ENCODE peak calls at places on chromosomes 2 and 18, in ten cellular contexts. D, I, E, N, V, G, S, O, L and T are unnamed samples.

GRCh38 chr18:34001376-34001775 is 223.3 kb downstream of the NOL4 start:
- DNase-seq in S (no peak), L (no peak), I (no peak), O (no peak), N (no peak), E (no peak), V (no peak), G (no peak), D (no peak), T (no peak)

GRCh38 chr2:47309952-47310800 is 92.8 kb upstream of the MSH2 start:
- DNase-seq in L (no peak), O (peak; percentile 96), D (no peak), N (no peak), I (no peak), V (peak; percentile 57), E (no peak), G (no peak), S (no peak), T (peak; percentile 81)

GRCh38 chr2:58585233-58585632 is 344.1 kb upstream of the FANCL start:
- DNase-seq in L (no peak), O (no peak), I (no peak), S (no peak), E (no peak), G (no peak), N (no peak), V (no peak), D (no peak), T (no peak)

GRCh38 chr2:116787808-116788207 is 1026.7 kb upstream of the DDX18 start:
- DNase-seq in G (no peak), E (no peak), V (no peak), D (no peak), L (no peak), N (no peak), I (no peak), O (no peak), S (no peak), T (no peak)

GRCh38 chr18:6997802-6998201 is 119.8 kb downstream of the LAMA1 start:
- DNase-seq in V (no peak), I (no peak), E (no peak), G (no peak), D (no peak), S (no peak), L (no peak), N (no peak), O (no peak), T (peak; percentile 0)

GRCh38 chr2:46481541-46482193 is 2.3 kb downstream of the TMEM247 start:
- DNase-seq in G (no peak), S (no peak), I (no peak), N (no peak), D (no peak), O (no peak), V (no peak), E (peak; percentile 16), L (peak; percentile 78), T (peak; percentile 29)

GRCh38 chr2:10497797-10498251 is 49.7 kb upstream of the ODC1 start:
- DNase-seq in N (peak; percentile 89), O (no peak), S (no peak), L (no peak), V (no peak), G (peak; percentile 73), I (peak; percentile 30), D (peak; percentile 97), E (no peak), T (peak; percentile 94)

GRCh38 chr2:57450170-57450569 is 596.4 kb upstream of the VRK2 start:
- DNase-seq in D (no peak), G (no peak), V (no peak), S (no peak), O (no peak), I (no peak), N (no peak), L (no peak), E (no peak), T (no peak)

GRCh38 chr2:108956375-108956774 is 32.6 kb downstream of the EDAR start:
- DNase-seq in E (no peak), I (no peak), O (no peak), G (no peak), S (no peak), N (no peak), L (no peak), D (no peak), V (no peak), T (no peak)

GRCh38 chr2:6309415-6310185 is 556.1 kb downstream of the CMPK2 start:
- DNase-seq in N (no peak), E (no peak), L (no peak), O (peak; percentile 47), V (no peak), I (no peak), S (no peak), G (no peak), D (no peak), T (no peak)

GRCh38 chr2:108388045-108388444 is 10.3 kb downstream of the SULT1C4 start:
- DNase-seq in G (no peak), V (no peak), L (no peak), E (no peak), O (no peak), D (no peak), S (no peak), I (no peak), N (no peak), T (no peak)

GRCh38 chr2:603869-604268 is 73.3 kb downstream of the TMEM18 start:
- DNase-seq in D (no peak), I (no peak), O (peak; percentile 1), L (no peak), S (no peak), V (no peak), N (no peak), G (no peak), E (no peak), T (no peak)

GRCh38 chr18:36153203-36153602 is 23.5 kb downstream of the ELP2 start:
- DNase-seq in I (no peak), E (no peak), N (no peak), S (no peak), L (no peak), O (no peak), G (no peak), V (no peak), D (no peak), T (no peak)